ENCODE peak calls at places on chromosomes 13 and 19, in six cellular contexts. One of them, this sample, is unnamed.
A peak's percentile ranks its signal among the peaks of the same experiment; 100 is the strongest.

GRCh38 chr13:48838193-48839000 is 137.3 kb upstream of the FNDC3A start:
- DNase-seq in GM23338: no peak
- DNase-seq in HCT116: no peak
- DNase-seq in A549: peak; percentile 58
- DNase-seq in HL-60: no peak
- DNase-seq in K562: no peak
- DNase-seq in this sample: peak; percentile 25

GRCh38 chr13:82693607-82694006 is 1188.7 kb downstream of the SLITRK1 start:
- DNase-seq in GM23338: peak; percentile 3
- DNase-seq in HCT116: no peak
- DNase-seq in A549: no peak
- DNase-seq in HL-60: no peak
- DNase-seq in K562: no peak
- DNase-seq in this sample: no peak

GRCh38 chr19:38175422-38175821 is 48.6 kb downstream of the DPF1 start:
- DNase-seq in GM23338: no peak
- DNase-seq in HCT116: no peak
- DNase-seq in A549: no peak
- DNase-seq in HL-60: no peak
- DNase-seq in K562: no peak
- DNase-seq in this sample: no peak

GRCh38 chr19:18875726-18876125 is 20.2 kb downstream of the CERS1 start:
- DNase-seq in GM23338: no peak
- DNase-seq in HCT116: no peak
- DNase-seq in A549: no peak
- DNase-seq in HL-60: no peak
- DNase-seq in K562: no peak
- DNase-seq in this sample: no peak

GRCh38 chr13:77507931-77508776 is 27.4 kb upstream of the SCEL start:
- DNase-seq in GM23338: no peak
- DNase-seq in HCT116: peak; percentile 42
- DNase-seq in A549: peak; percentile 38
- DNase-seq in HL-60: no peak
- DNase-seq in K562: no peak
- DNase-seq in this sample: no peak

GRCh38 chr13:44470623-44471562 is 97.3 kb downstream of the SERP2 start:
- DNase-seq in GM23338: peak; percentile 44
- DNase-seq in HCT116: peak; percentile 35
- DNase-seq in A549: peak; percentile 36
- DNase-seq in HL-60: no peak
- DNase-seq in K562: peak; percentile 5
- DNase-seq in this sample: no peak

GRCh38 chr19:13100031-13100588 is 2.5 kb downstream of the LYL1 start:
- DNase-seq in GM23338: no peak
- DNase-seq in HCT116: no peak
- DNase-seq in A549: peak; percentile 19
- DNase-seq in HL-60: no peak
- DNase-seq in K562: no peak
- DNase-seq in this sample: no peak

GRCh38 chr13:99859178-99860177 is 112.1 kb downstream of the ZIC5 start:
- DNase-seq in GM23338: no peak
- DNase-seq in HCT116: no peak
- DNase-seq in A549: no peak
- DNase-seq in HL-60: no peak
- DNase-seq in K562: no peak
- DNase-seq in this sample: no peak

GRCh38 chr13:40485611-40486517 is 180.6 kb downstream of the FOXO1 start:
- DNase-seq in GM23338: no peak
- DNase-seq in HCT116: no peak
- DNase-seq in A549: no peak
- DNase-seq in HL-60: no peak
- DNase-seq in K562: no peak
- DNase-seq in this sample: no peak

GRCh38 chr13:33520480-33520839 is 234.9 kb upstream of the STARD13 start:
- DNase-seq in GM23338: no peak
- DNase-seq in HCT116: no peak
- DNase-seq in A549: no peak
- DNase-seq in HL-60: no peak
- DNase-seq in K562: no peak
- DNase-seq in this sample: no peak

GRCh38 chr13:97231832-97232201 is 9.7 kb downstream of the MBNL2 start:
- DNase-seq in GM23338: no peak
- DNase-seq in HCT116: no peak
- DNase-seq in A549: no peak
- DNase-seq in HL-60: no peak
- DNase-seq in K562: no peak
- DNase-seq in this sample: no peak

GRCh38 chr13:33606692-33607091 is 211.3 kb upstream of the RFC3 start:
- DNase-seq in GM23338: peak; percentile 59
- DNase-seq in HCT116: no peak
- DNase-seq in A549: peak; percentile 42
- DNase-seq in HL-60: no peak
- DNase-seq in K562: no peak
- DNase-seq in this sample: no peak

GRCh38 chr13:98466634-98467236 is 110.2 kb downstream of the STK24 start:
- DNase-seq in GM23338: peak; percentile 84
- DNase-seq in HCT116: no peak
- DNase-seq in A549: peak; percentile 55
- DNase-seq in HL-60: no peak
- DNase-seq in K562: peak; percentile 58
- DNase-seq in this sample: no peak

GRCh38 chr19:50238043-50238442 is 34.6 kb downstream of the MYH14 start:
- DNase-seq in GM23338: no peak
- DNase-seq in HCT116: no peak
- DNase-seq in A549: no peak
- DNase-seq in HL-60: no peak
- DNase-seq in K562: no peak
- DNase-seq in this sample: no peak

GRCh38 chr13:23778007-23778687 is 111.1 kb downstream of the MIPEP start:
- DNase-seq in GM23338: no peak
- DNase-seq in HCT116: no peak
- DNase-seq in A549: no peak
- DNase-seq in HL-60: no peak
- DNase-seq in K562: no peak
- DNase-seq in this sample: no peak

GRCh38 chr13:67231481-67231940 is 1.4 kb upstream of the PCDH9 start:
- DNase-seq in GM23338: no peak
- DNase-seq in HCT116: no peak
- DNase-seq in A549: no peak
- DNase-seq in HL-60: no peak
- DNase-seq in K562: no peak
- DNase-seq in this sample: no peak

GRCh38 chr13:97435794-97436193 is 1.8 kb downstream of the RAP2A start:
- DNase-seq in GM23338: no peak
- DNase-seq in HCT116: no peak
- DNase-seq in A549: no peak
- DNase-seq in HL-60: no peak
- DNase-seq in K562: no peak
- DNase-seq in this sample: no peak

GRCh38 chr13:27263438-27263837 is 7.2 kb upstream of the RASL11A start:
- DNase-seq in GM23338: no peak
- DNase-seq in HCT116: no peak
- DNase-seq in A549: no peak
- DNase-seq in HL-60: no peak
- DNase-seq in K562: no peak
- DNase-seq in this sample: no peak

GRCh38 chr19:40464059-40465024 is 1.2 kb downstream of the BLVRB start:
- DNase-seq in GM23338: peak; percentile 94
- DNase-seq in HCT116: peak; percentile 85
- DNase-seq in A549: peak; percentile 98
- DNase-seq in HL-60: peak; percentile 68
- DNase-seq in K562: peak; percentile 55
- DNase-seq in this sample: peak; percentile 57

GRCh38 chr19:5949792-5950305 is 28.1 kb downstream of the RANBP3 start:
- DNase-seq in GM23338: no peak
- DNase-seq in HCT116: no peak
- DNase-seq in A549: no peak
- DNase-seq in HL-60: no peak
- DNase-seq in K562: no peak
- DNase-seq in this sample: no peak
- H3K4me3 ChIP-seq in GM23338: no peak overlapping the region
- H3K4me3 ChIP-seq in HCT116: no peak overlapping the region
- H3K4me3 ChIP-seq in A549: no peak overlapping the region
- H3K4me3 ChIP-seq in HL-60: no peak overlapping the region
- H3K4me3 ChIP-seq in K562: no peak overlapping the region
- H3K4me3 ChIP-seq in this sample: no peak overlapping the region

GRCh38 chr13:50085063-50085462 is 69.8 kb downstream of the KCNRG start:
- DNase-seq in GM23338: peak; percentile 78
- DNase-seq in HCT116: no peak
- DNase-seq in A549: peak; percentile 32
- DNase-seq in HL-60: no peak
- DNase-seq in K562: no peak
- DNase-seq in this sample: no peak
- TF ChIP-seq CTCF in GM23338: peak; percentile 86
- TF ChIP-seq CTCF in HCT116: peak; percentile 69
- TF ChIP-seq CTCF in A549: peak; percentile 70
- TF ChIP-seq CTCF in HL-60: no peak
- TF ChIP-seq CTCF in K562: peak; percentile 49
- TF ChIP-seq CTCF in this sample: peak; percentile 55

GRCh38 chr13:25816239-25816638 is 235.6 kb downstream of the SHISA2 start:
- DNase-seq in GM23338: no peak
- DNase-seq in HCT116: no peak
- DNase-seq in A549: no peak
- DNase-seq in HL-60: no peak
- DNase-seq in K562: no peak
- DNase-seq in this sample: no peak
- TF ChIP-seq REST in GM23338: no peak
- TF ChIP-seq REST in HCT116: no peak
- TF ChIP-seq REST in A549: no peak
- TF ChIP-seq REST in HL-60: no peak
- TF ChIP-seq REST in K562: no peak
- TF ChIP-seq REST in this sample: no peak

GRCh38 chr19:16571283-16571682 is 932 bp downstream of the SLC35E1 start:
- DNase-seq in GM23338: no peak
- DNase-seq in HCT116: no peak
- DNase-seq in A549: no peak
- DNase-seq in HL-60: no peak
- DNase-seq in K562: no peak
- DNase-seq in this sample: no peak

GRCh38 chr19:16573296-16573695 is 1.1 kb upstream of the SLC35E1 start:
- DNase-seq in GM23338: no peak
- DNase-seq in HCT116: no peak
- DNase-seq in A549: no peak
- DNase-seq in HL-60: no peak
- DNase-seq in K562: no peak
- DNase-seq in this sample: no peak

GRCh38 chr19:16571689-16572331 is 405 bp downstream of the SLC35E1 start:
- DNase-seq in GM23338: peak; percentile 57
- DNase-seq in HCT116: no peak
- DNase-seq in A549: peak; percentile 13
- DNase-seq in HL-60: peak; percentile 62
- DNase-seq in K562: no peak
- DNase-seq in this sample: no peak

GRCh38 chr19:16573925-16574324 is 1.7 kb upstream of the SLC35E1 start:
- DNase-seq in GM23338: no peak
- DNase-seq in HCT116: no peak
- DNase-seq in A549: no peak
- DNase-seq in HL-60: no peak
- DNase-seq in K562: no peak
- DNase-seq in this sample: no peak

DNA sequence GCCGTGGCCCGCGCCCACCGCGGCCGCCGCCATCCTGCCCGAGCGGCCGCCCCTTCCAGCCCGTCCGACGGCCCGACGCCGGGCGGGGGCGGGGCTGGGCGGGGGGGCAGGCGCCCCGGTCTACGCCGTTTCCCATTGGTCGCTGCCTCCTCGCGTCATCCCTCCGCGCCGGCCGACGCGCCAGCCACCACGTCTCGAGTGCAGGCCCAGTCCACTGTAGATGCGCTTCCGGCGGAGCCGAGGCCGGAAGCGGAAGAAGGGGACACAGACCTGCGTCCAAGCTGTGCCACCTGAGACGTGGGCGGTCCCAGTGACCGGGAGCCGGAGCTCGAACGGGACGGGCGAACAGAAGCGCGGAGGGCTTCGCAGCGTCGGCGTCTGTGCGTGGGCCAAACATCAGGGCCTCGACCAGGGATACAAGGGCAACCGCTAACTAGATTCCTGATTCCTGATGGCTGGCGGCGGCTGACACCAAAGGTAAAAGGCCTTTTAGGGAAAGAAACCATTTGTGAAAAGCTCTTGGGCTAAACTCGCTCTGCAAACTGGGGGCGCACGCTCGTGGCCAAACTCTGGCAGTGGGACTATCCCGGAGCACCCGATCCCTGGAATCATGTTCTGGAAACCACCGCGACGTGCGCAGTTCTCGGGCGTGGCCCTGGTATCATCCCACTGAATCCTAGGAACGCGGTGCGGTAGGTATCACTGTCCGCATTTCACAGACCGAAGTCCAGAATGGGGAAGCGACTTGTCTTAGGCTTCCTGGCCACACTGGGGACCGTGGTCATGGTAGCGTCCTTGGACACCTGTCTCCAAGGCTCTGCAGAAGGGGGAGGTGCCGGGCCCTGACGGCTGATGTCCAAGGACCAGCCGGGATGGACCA is at the start of gene SLC35E1:
- DNase-seq in GM23338: peak; percentile 98
- DNase-seq in HCT116: peak; percentile 96
- DNase-seq in A549: peak; percentile 95
- DNase-seq in HL-60: peak; percentile 97
- DNase-seq in K562: peak; percentile 97
- DNase-seq in this sample: peak; percentile 61
- H3K4me3 ChIP-seq in GM23338: peak within 1 kb of the TSS; percentile 95
- H3K4me3 ChIP-seq in HCT116: peak within 1 kb of the TSS; percentile 89
- H3K4me3 ChIP-seq in A549: peak within 1 kb of the TSS; percentile 85
- H3K4me3 ChIP-seq in HL-60: peak within 1 kb of the TSS; percentile 94
- H3K4me3 ChIP-seq in K562: peak within 1 kb of the TSS; percentile 99
- H3K4me3 ChIP-seq in this sample: peak within 1 kb of the TSS; percentile 93

GRCh38 chr13:19618925-19619324 is 14.5 kb upstream of the MPHOSPH8 start:
- DNase-seq in GM23338: peak; percentile 80
- DNase-seq in HCT116: peak; percentile 35
- DNase-seq in A549: peak; percentile 36
- DNase-seq in HL-60: no peak
- DNase-seq in K562: peak; percentile 27
- DNase-seq in this sample: no peak
- TF ChIP-seq CTCF in GM23338: peak; percentile 68
- TF ChIP-seq CTCF in HCT116: peak; percentile 68
- TF ChIP-seq CTCF in A549: peak; percentile 22
- TF ChIP-seq CTCF in HL-60: peak; percentile 50
- TF ChIP-seq CTCF in K562: peak; percentile 46
- TF ChIP-seq CTCF in this sample: peak; percentile 68